ENCODE peak calls at places on chromosomes 12 and 14, in nine cellular contexts. C is fibroblast of pulmonary artery, N is kidney, O is breast epithelium, R is pancreas, U is AG04449, Z is testis, J is sigmoid colon, L is K562. P is an unnamed sample.

GRCh38 chr12:123104809-123105208 is 46.1 kb downstream of the PITPNM2 start:
- DNase-seq in U (no peak), J (no peak), Z (no peak), R (no peak), L (no peak), O (no peak), N (no peak), C (no peak), P (no peak)

GRCh38 chr14:60183724-60184596 is 18.8 kb upstream of the DHRS7 start:
- DNase-seq in L (peak), O (no peak), U (no peak), Z (no peak), R (no peak), N (no peak), C (peak), J (no peak), P (no peak)

GRCh38 chr12:5043589-5044419 is at the start of gene KCNA5:
- DNase-seq in O (no peak), U (no peak), L (no peak), R (peak), N (peak), J (peak), C (no peak), Z (no peak), P (no peak)

GRCh38 chr12:108482717-108483212 is 32.3 kb upstream of the FICD start:
- DNase-seq in L (peak), N (no peak), U (no peak), Z (no peak), O (no peak), C (no peak), J (no peak), R (no peak), P (no peak)

GRCh38 chr12:52496590-52497071 is 3.6 kb upstream of the KRT6A start:
- DNase-seq in C (peak), R (no peak), O (no peak), Z (peak), N (no peak), L (no peak), U (peak), J (no peak), P (no peak)

GRCh38 chr12:76117751-76118150 is 33.3 kb upstream of the NAP1L1 start:
- DNase-seq in Z (no peak), O (no peak), L (no peak), J (no peak), C (no peak), N (no peak), R (no peak), U (no peak), P (no peak)

GRCh38 chr14:60092516-60092915 is 793 bp downstream of the PCNX4 start:
- DNase-seq in U (no peak), Z (peak), C (peak), R (no peak), O (no peak), N (no peak), L (peak), J (no peak), P (no peak)

GRCh38 chr14:74019743-74020142 is 594 bp downstream of the BBOF1 start:
- DNase-seq in J (no peak), R (no peak), O (no peak), U (peak), Z (no peak), C (peak), L (no peak), N (no peak), P (peak)

GRCh38 chr12:25424186-25424854 is 128.8 kb downstream of the LMNTD1 start:
- DNase-seq in N (no peak), U (no peak), R (no peak), J (no peak), Z (no peak), O (no peak), L (no peak), C (no peak), P (no peak)

GRCh38 chr12:92905258-92905810 is 23.8 kb downstream of the EEA1 start:
- DNase-seq in L (no peak), C (no peak), J (no peak), N (no peak), U (no peak), R (no peak), Z (no peak), O (no peak), P (no peak)

GRCh38 chr12:28681980-28682379 is 467.1 kb upstream of the FAR2 start:
- DNase-seq in C (no peak), N (no peak), R (no peak), O (no peak), Z (no peak), J (no peak), U (no peak), L (no peak), P (no peak)

GRCh38 chr12:121456551-121456950 is 56.6 kb downstream of the RNF34 start:
- DNase-seq in R (no peak), N (peak), L (no peak), O (no peak), J (no peak), Z (no peak), C (no peak), U (no peak), P (no peak)

GRCh38 chr12:27246774-27247173 is 2.7 kb downstream of the STK38L start:
- DNase-seq in L (no peak), C (peak), U (no peak), Z (no peak), N (no peak), R (no peak), J (no peak), O (no peak), P (no peak)

GRCh38 chr12:120316798-120317257 is 10.8 kb downstream of the PLA2G1B start:
- DNase-seq in R (no peak), C (no peak), O (no peak), J (no peak), Z (no peak), N (peak), U (no peak), L (peak), P (no peak)

GRCh38 chr14:59199205-59199604 is 10.7 kb downstream of the DAAM1 start:
- DNase-seq in O (no peak), N (no peak), J (no peak), U (no peak), Z (no peak), R (no peak), L (no peak), C (no peak), P (no peak)

GRCh38 chr14:73783107-73783727 is 68.4 kb upstream of the PTGR2 start:
- DNase-seq in C (no peak), O (no peak), U (no peak), J (peak), R (no peak), Z (no peak), L (no peak), N (no peak), P (no peak)

GRCh38 chr12:96294831-96295230 is 100.7 kb downstream of the ELK3 start:
- DNase-seq in J (no peak), U (no peak), R (no peak), L (no peak), N (no peak), C (peak), Z (no peak), O (no peak), P (peak)

GRCh38 chr12:11307143-11307542 is 3.1 kb downstream of the PRB4 start:
- DNase-seq in R (no peak), Z (no peak), O (no peak), J (no peak), U (no peak), C (no peak), N (no peak), L (no peak), P (no peak)

GRCh38 chr12:119020377-119021360 is 39.3 kb downstream of the SRRM4 start:
- DNase-seq in C (no peak), N (no peak), J (no peak), U (no peak), R (no peak), O (no peak), Z (peak), L (peak), P (no peak)

GRCh38 chr12:67661311-67662011 is 12.9 kb downstream of the DYRK2 start:
- DNase-seq in L (no peak), C (no peak), J (no peak), Z (no peak), R (no peak), N (no peak), U (peak), O (no peak), P (peak)

GRCh38 chr12:64237382-64237781 is 15.3 kb upstream of the KICS2 start:
- DNase-seq in O (no peak), C (no peak), J (no peak), R (no peak), N (no peak), U (no peak), Z (no peak), L (no peak), P (no peak)

GRCh38 chr12:124243936-124244335 is 51.0 kb upstream of the RFLNA start:
- DNase-seq in J (no peak), Z (no peak), C (no peak), N (no peak), R (no peak), U (no peak), O (no peak), L (no peak), P (no peak)

GRCh38 chr14:54342806-54343205 is 54.0 kb upstream of the CDKN3 start:
- DNase-seq in U (no peak), O (no peak), N (no peak), C (no peak), J (no peak), L (no peak), Z (no peak), R (no peak), P (no peak)

DNA sequence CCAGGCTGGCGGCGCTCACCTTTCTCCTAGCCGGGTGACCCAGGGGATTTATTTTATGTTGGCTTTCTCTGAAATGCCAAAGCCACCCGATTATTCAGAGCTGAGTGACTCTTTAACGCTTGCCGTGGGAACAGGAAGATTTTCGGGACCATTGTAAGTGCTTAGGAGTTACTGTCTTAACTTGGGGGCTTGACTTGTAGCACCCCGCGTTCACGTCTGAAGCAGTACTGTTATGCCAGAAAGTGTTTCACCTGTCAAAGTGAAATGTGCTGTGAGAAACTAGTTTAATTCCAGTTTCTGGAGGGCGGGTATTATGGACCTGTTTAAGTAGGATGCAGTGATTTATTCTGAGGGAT is 194 bp downstream of the LYSET start:
- DNase-seq in O (no peak), C (no peak), Z (no peak), N (no peak), J (no peak), R (no peak), L (no peak), U (no peak), P (no peak)
- TF ChIP-seq CTCF in O (no peak), C (no peak), Z (no peak), N (no peak), J (no peak), R (no peak), L (no peak), U (no peak), P (no peak)

GRCh38 chr12:48982397-48983080 is 4.4 kb downstream of the WNT1 start:
- DNase-seq in L (no peak), U (no peak), N (no peak), O (no peak), C (no peak), Z (no peak), J (no peak), R (no peak), P (no peak)
- H3K4me3 ChIP-seq in L (no peak), U (no peak), N (no peak), O (no peak), C (no peak), Z (no peak), J (no peak), R (no peak), P (no peak)

GRCh38 chr12:46443594-46444263 is 71.2 kb upstream of the SLC38A2 start:
- DNase-seq in C (no peak), N (no peak), J (no peak), L (no peak), R (no peak), Z (no peak), U (no peak), O (no peak), P (no peak)
- TF ChIP-seq CTCF in C (no peak), N (no peak), J (no peak), L (no peak), R (no peak), Z (no peak), U (no peak), O (no peak), P (no peak)

GRCh38 chr12:30807695-30808034 is 52.9 kb upstream of the CAPRIN2 start:
- DNase-seq in O (no peak), C (no peak), Z (no peak), U (no peak), J (no peak), N (no peak), L (no peak), R (no peak), P (no peak)
- H3K4me3 ChIP-seq in O (no peak), C (no peak), Z (no peak), U (no peak), J (no peak), N (no peak), L (no peak), R (no peak), P (no peak)

GRCh38 chr14:69713127-69713800 is 53.7 kb upstream of the SRSF5 start:
- DNase-seq in J (no peak), N (no peak), C (no peak), R (peak), L (no peak), U (no peak), O (no peak), Z (no peak), P (no peak)
- TF ChIP-seq CTCF in J (no peak), N (no peak), C (no peak), R (no peak), L (no peak), U (no peak), O (no peak), Z (no peak), P (no peak)